ENCODE peak calls at places on chromosomes 12 and 14, in four cellular contexts. X is endodermal cell, F is tibial nerve, N is IMR-90. C is an unnamed sample.
A peak's percentile ranks its signal among the peaks of the same experiment; 100 is the strongest.

GRCh38 chr14:103549361-103550311 is 12.8 kb downstream of the BAG5 start:
- DNase-seq in F (no peak), N (no peak), X (no peak), C (no peak)

GRCh38 chr12:18224745-18225144 is 36.6 kb upstream of the PIK3C2G start:
- DNase-seq in X (no peak), F (no peak), N (peak; percentile 5), C (no peak)

GRCh38 chr12:71456316-71456715 is 16.7 kb downstream of the LGR5 start:
- DNase-seq in N (no peak), F (no peak), X (no peak), C (no peak)

GRCh38 chr14:26531894-26532293 is 65.9 kb downstream of the NOVA1 start:
- DNase-seq in N (peak; percentile 81), F (no peak), X (no peak), C (no peak)

GRCh38 chr12:19129121-19129485 is 430 bp upstream of the PLEKHA5 start:
- DNase-seq in N (peak; percentile 29), F (no peak), X (no peak), C (no peak)

GRCh38 chr12:18479266-18479665 is 217.9 kb downstream of the PIK3C2G start:
- DNase-seq in F (no peak), X (no peak), N (no peak), C (no peak)

GRCh38 chr12:109783135-109783964 is 49.8 kb downstream of the TRPV4 start:
- DNase-seq in X (no peak), N (no peak), F (no peak), C (no peak)

GRCh38 chr14:101215266-101215665 is 311.7 kb upstream of the RTL1 start:
- DNase-seq in N (no peak), X (no peak), F (no peak), C (no peak)

GRCh38 chr12:8993827-8994226 is 4.5 kb downstream of the KLRG1 start:
- DNase-seq in F (no peak), N (no peak), X (no peak), C (no peak)

GRCh38 chr14:92759300-92759678 is 10.9 kb upstream of the LGMN start:
- DNase-seq in X (peak; percentile 56), F (no peak), N (peak; percentile 49), C (no peak)

GRCh38 chr14:69008411-69008810 is 29.3 kb upstream of the ACTN1 start:
- DNase-seq in X (no peak), N (peak; percentile 64), F (no peak), C (no peak)

GRCh38 chr12:59580050-59580449 is 15.8 kb upstream of the SLC16A7 start:
- DNase-seq in N (no peak), F (no peak), X (no peak), C (no peak)

DNA sequence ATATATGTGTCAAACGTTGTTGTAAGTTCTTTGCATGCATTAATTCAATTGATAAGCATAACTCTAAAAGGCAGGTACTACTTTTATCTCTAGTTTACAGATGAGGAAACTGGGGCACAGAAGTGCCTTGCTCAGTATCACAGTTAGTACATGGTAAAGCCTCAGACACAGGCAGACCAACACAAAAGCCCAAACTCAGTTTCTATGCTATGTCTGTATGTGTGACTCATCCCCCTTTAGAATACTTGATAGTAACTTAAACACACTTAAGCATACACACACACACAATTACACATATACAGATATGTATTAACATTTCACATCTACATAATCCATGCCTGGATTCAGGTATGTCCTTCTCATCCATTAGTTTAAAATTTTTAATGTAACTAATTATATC is 88.0 kb downstream of the EPS8 start:
- DNase-seq in X (no peak), N (peak; percentile 70), F (no peak), C (no peak)
- H3K4me3 ChIP-seq in X (no peak overlapping the region), N (no peak overlapping the region), F (no peak overlapping the region), C (no peak overlapping the region)

DNA sequence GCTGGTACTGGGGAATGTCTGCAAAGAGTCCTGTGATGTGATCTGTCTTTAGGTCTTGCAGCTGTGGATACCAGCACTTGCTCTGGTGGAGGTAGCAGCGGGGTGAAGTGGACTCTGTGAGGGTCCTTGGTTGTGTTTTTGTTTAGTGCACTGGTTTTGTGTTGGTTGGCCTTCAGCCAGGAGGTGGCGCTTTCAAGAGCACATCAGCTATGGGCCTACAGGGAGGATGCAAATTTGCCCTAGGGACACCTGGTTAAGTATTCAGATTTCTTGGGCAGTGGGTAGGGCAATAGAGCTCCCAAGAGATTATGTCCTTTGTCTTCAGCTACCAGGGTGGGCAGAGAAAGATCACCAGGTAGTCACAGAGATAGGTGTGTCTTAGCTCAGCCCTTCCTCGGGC is 63.8 kb downstream of the PTGER2 start:
- DNase-seq in F (no peak), X (peak; percentile 80), N (no peak), C (no peak)
- H3K4me1 ChIP-seq in F (no peaks in the 10 kb centered on the region), X (no peaks in the 10 kb centered on the region), N (peaks cover 4% of the 10 kb centered on the region), C (no peaks in the 10 kb centered on the region)

DNA sequence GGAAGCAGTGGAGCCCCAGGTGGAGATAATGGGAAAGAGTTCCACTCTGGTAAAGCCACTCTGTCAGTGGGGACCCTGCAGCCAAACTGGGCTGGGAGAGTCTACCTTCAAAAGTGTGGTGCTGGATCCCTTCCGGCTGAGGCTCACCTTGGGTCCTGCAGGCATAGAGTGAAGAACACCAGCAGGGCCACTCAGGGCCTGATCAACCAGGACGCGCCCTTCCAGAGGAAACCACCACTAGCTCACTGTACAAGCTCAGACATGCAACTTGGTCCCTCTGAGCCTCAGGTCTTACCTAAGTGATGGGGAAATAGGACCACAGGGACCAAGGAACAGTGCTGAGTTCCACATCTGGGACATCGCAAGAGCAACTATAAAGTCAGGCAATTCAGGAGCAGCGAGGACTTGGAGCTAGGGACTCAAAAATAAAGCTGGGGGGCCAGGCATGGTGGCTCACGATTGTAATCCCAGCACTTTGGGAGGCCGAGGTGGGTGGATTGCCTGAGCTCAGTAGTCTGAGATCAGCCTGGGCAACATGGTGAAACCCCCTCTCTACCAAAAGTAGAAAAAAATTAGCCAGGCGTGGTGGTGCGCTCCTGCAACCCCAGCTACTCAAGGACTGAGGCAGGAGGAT is 5.9 kb upstream of the PRPH start:
- DNase-seq in N (no peak), F (no peak), X (peak; percentile 59), C (no peak)
- H3K27me3 ChIP-seq in N (peaks cover 24% of the 10 kb centered on the region), F (peaks cover 27% of the 10 kb centered on the region), X (peaks cover 27% of the 10 kb centered on the region), C (peaks cover 3% of the 10 kb centered on the region)

GRCh38 chr12:89486231-89486630 is 38.4 kb downstream of the GALNT4 start:
- DNase-seq in N (no peak), X (peak; percentile 62), F (no peak), C (no peak)

GRCh38 chr12:89479982-89480381 is 44.6 kb downstream of the GALNT4 start:
- DNase-seq in N (no peak), X (no peak), F (no peak), C (no peak)

GRCh38 chr12:89481218-89481914 is 43.2 kb downstream of the GALNT4 start:
- DNase-seq in N (peak; percentile 45), F (no peak), X (no peak), C (no peak)

DNA sequence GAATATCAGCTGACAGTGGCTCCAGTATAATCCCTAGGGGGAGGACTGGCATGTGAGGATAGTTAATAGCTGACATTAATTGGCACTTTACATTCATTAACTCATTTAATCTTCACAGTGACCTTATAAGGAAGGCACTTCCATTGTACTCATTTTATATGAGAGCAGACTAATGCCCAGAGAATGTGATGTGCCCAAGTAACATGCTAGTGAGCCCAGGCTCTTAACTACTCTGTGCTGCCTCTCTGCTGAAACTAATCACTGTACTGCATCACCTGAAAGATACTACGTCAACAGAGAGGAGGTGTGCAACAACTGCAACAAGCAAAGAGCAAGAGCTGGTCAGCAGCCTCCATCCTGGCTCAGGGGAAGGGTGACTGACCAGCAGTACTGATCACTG is 40.1 kb downstream of the GALNT4 start:
- DNase-seq in X (no peak), F (no peak), N (no peak), C (no peak)
- H3K4me3 ChIP-seq in X (no peak overlapping the region), F (no peak overlapping the region), N (no peak overlapping the region), C (no peak overlapping the region)

DNA sequence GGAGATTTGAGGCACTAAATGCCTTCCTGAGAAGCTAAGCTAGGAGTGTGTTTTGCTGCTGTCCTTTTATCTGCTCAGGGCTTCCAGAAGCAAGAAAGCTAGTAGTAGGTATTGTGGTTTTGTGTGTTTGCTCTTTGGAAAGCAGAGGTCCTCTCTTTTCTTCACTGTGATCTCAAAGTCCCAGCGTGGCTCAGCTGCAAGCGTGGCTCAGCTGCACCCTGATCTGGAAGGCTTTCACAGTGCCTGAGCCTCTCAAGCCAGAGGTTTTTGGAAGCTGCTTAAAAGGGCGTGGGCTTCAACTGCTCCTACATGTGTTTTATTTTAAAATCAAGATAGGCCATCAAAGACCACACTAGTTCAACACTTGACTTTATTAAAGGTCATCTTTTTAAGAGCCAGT is 337.4 kb upstream of the RGS6 start:
- DNase-seq in F (no peak), X (no peak), N (peak; percentile 32), C (peak; percentile 16)
- H3K4me1 ChIP-seq in F (no peaks in the 10 kb centered on the region), X (peaks cover 8% of the 10 kb centered on the region), N (peaks cover 6% of the 10 kb centered on the region), C (peaks cover 11% of the 10 kb centered on the region)

GRCh38 chr14:24339284-24340151 is at the start of gene RIPK3:
- DNase-seq in N (no peak), F (no peak), X (peak; percentile 77), C (peak; percentile 69)

GRCh38 chr14:24337144-24337823 is 2.4 kb upstream of the ADCY4 start:
- DNase-seq in X (peak; percentile 38), N (no peak), F (no peak), C (no peak)

GRCh38 chr14:24337824-24338175 is 2.0 kb downstream of the RIPK3 start:
- DNase-seq in N (no peak), F (no peak), X (no peak), C (no peak)

GRCh38 chr14:24340606-24341005 is 815 bp upstream of the RIPK3 start:
- DNase-seq in N (no peak), X (peak; percentile 18), F (no peak), C (no peak)

GRCh38 chr14:24338843-24339242 is 948 bp downstream of the RIPK3 start:
- DNase-seq in F (no peak), X (no peak), N (no peak), C (no peak)
- H3K27me3 ChIP-seq in F (peaks cover 68% of the 10 kb centered on the region), X (peaks cover 97% of the 10 kb centered on the region), N (peaks cover 81% of the 10 kb centered on the region), C (peaks cover 5% of the 10 kb centered on the region)

GRCh38 chr12:43289412-43289811 is 262.6 kb downstream of the ADAMTS20 start:
- DNase-seq in F (no peak), X (no peak), N (peak; percentile 34), C (no peak)

GRCh38 chr12:43293396-43293795 is 258.6 kb downstream of the ADAMTS20 start:
- DNase-seq in X (no peak), F (no peak), N (no peak), C (no peak)

GRCh38 chr12:43292699-43293098 is 259.3 kb downstream of the ADAMTS20 start:
- DNase-seq in N (peak; percentile 79), X (no peak), F (no peak), C (no peak)

GRCh38 chr12:43290836-43291235 is 261.2 kb downstream of the ADAMTS20 start:
- DNase-seq in X (no peak), N (peak; percentile 61), F (no peak), C (no peak)

DNA sequence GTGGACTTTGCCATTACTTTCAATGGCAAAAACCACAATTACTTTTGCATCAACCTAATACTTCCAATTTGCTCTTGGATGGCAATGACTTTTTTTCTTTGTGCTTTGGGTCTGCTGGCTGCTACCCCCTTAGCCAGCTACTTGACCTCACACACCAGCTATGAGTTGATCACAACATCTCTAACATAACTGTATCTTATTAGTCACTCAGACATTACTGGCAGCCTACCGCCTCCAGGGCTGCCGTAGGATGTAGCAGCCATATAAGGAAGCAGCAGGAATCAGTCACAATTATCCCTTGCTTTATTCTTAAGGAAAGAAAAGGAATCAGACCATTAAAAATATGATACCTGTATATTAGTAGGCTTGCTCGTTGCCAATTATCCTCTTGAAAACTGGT is 260.5 kb downstream of the ADAMTS20 start:
- DNase-seq in N (peak; percentile 88), F (no peak), X (no peak), C (no peak)
- H3K4me3 ChIP-seq in N (no peak overlapping the region), F (no peak overlapping the region), X (no peak overlapping the region), C (no peak overlapping the region)